ENCODE peak calls at places on chromosomes 16 and 17, in five cellular contexts. V is lower lobe of right lung, K is upper lobe of right lung, Q is OCI-LY7, B is spleen. R is an unnamed sample.

GRCh38 chr17:61285483-61286320 is 113.9 kb upstream of the TBX2 start:
- DNase-seq in V (no peak), K (no peak), Q (no peak), B (no peak), R (no peak)

GRCh38 chr17:40309938-40310510 is 1.0 kb downstream of the RARA start:
- DNase-seq in V (no peak), K (peak; percentile 63), Q (no peak), B (no peak), R (peak; percentile 41)

GRCh38 chr17:79301469-79301868 is 226.8 kb downstream of the ENGASE start:
- DNase-seq in V (no peak), K (no peak), Q (peak; percentile 21), B (no peak), R (no peak)

GRCh38 chr16:72287646-72288045 is 115.7 kb upstream of the PMFBP1 start:
- DNase-seq in V (no peak), K (no peak), Q (no peak), B (no peak), R (no peak)

GRCh38 chr17:80118601-80119270 is 17.4 kb downstream of the GAA start:
- DNase-seq in V (no peak), K (no peak), Q (no peak), B (no peak), R (no peak)

GRCh38 chr17:19418312-19418992 is 7.4 kb downstream of the RNF112 start:
- DNase-seq in V (no peak), K (no peak), Q (peak; percentile 34), B (no peak), R (no peak)

GRCh38 chr17:50834786-50835562 is 412 bp upstream of the WFIKKN2 start:
- DNase-seq in V (no peak), K (no peak), Q (no peak), B (no peak), R (no peak)

GRCh38 chr16:17312100-17312732 is 158.5 kb downstream of the XYLT1 start:
- DNase-seq in V (no peak), K (no peak), Q (no peak), B (no peak), R (no peak)

GRCh38 chr16:8928467-8928957 is 35.2 kb downstream of the USP7 start:
- DNase-seq in V (no peak), K (no peak), Q (no peak), B (no peak), R (no peak)

GRCh38 chr16:13350000-13350399 is 448.6 kb downstream of the SHISA9 start:
- DNase-seq in V (no peak), K (no peak), Q (no peak), B (no peak), R (no peak)

GRCh38 chr17:51365090-51365489 is 104.7 kb downstream of the UTP18 start:
- DNase-seq in V (no peak), K (no peak), Q (no peak), B (no peak), R (no peak)

GRCh38 chr16:2946649-2947048 is 17.4 kb upstream of the KREMEN2 start:
- DNase-seq in V (no peak), K (no peak), Q (no peak), B (no peak), R (no peak)

GRCh38 chr17:80817321-80817845 is 174.3 kb upstream of the CHMP6 start:
- DNase-seq in V (peak; percentile 30), K (peak; percentile 20), Q (no peak), B (peak; percentile 52), R (peak; percentile 34)

GRCh38 chr17:69516911-69517310 is 102.4 kb downstream of the MAP2K6 start:
- DNase-seq in V (no peak), K (no peak), Q (peak; percentile 61), B (no peak), R (no peak)

GRCh38 chr17:8185580-8186445 is 4.2 kb downstream of the BORCS6 start:
- DNase-seq in V (peak; percentile 88), K (peak; percentile 93), Q (peak; percentile 80), B (peak; percentile 95), R (peak; percentile 92)

GRCh38 chr17:63774982-63775290 is 966 bp downstream of the DDX42 start:
- DNase-seq in V (no peak), K (no peak), Q (peak; percentile 49), B (no peak), R (no peak)

GRCh38 chr16:25613931-25614330 is 77.8 kb upstream of the HS3ST4 start:
- DNase-seq in V (no peak), K (no peak), Q (no peak), B (no peak), R (no peak)

GRCh38 chr16:57347858-57348257 is 10.7 kb upstream of the CCL22 start:
- DNase-seq in V (no peak), K (no peak), Q (no peak), B (no peak), R (no peak)

GRCh38 chr16:59047114-59047513 is 313.0 kb upstream of the GOT2 start:
- DNase-seq in V (no peak), K (no peak), Q (no peak), B (no peak), R (no peak)

GRCh38 chr16:88473666-88474534 is 20.8 kb downstream of the ZFPM1 start:
- DNase-seq in V (no peak), K (no peak), Q (no peak), B (no peak), R (no peak)

GRCh38 chr17:19876524-19877161 is 8.9 kb upstream of the ULK2 start:
- DNase-seq in V (peak; percentile 80), K (peak; percentile 81), Q (no peak), B (peak; percentile 88), R (no peak)

GRCh38 chr17:78581304-78581703 is 4.1 kb upstream of the DNAH17 start:
- DNase-seq in V (no peak), K (no peak), Q (no peak), B (no peak), R (no peak)

GRCh38 chr17:78933959-78934568 is 8.9 kb upstream of the TIMP2 start:
- DNase-seq in V (peak; percentile 87), K (peak; percentile 90), Q (no peak), B (peak; percentile 86), R (peak; percentile 90)

GRCh38 chr17:37648555-37648954 is 5.3 kb upstream of the DDX52 start:
- DNase-seq in V (no peak), K (no peak), Q (no peak), B (no peak), R (no peak)

GRCh38 chr17:75105269-75106080 is 4.3 kb upstream of the ARMC7 start:
- DNase-seq in V (peak; percentile 75), K (peak; percentile 83), Q (peak; percentile 77), B (no peak), R (peak; percentile 38)
- TF ChIP-seq CTCF in V (peak; percentile 81), K (peak; percentile 85), Q (peak; percentile 86), B (peak; percentile 41), R (peak; percentile 61)

GRCh38 chr17:44652727-44653126 is 3.5 kb upstream of the MEIOC start:
- DNase-seq in V (no peak), K (no peak), Q (no peak), B (no peak), R (no peak)
- TF ChIP-seq CTCF in V (no peak), K (no peak), Q (no peak), B (no peak), R (no peak)

DNA sequence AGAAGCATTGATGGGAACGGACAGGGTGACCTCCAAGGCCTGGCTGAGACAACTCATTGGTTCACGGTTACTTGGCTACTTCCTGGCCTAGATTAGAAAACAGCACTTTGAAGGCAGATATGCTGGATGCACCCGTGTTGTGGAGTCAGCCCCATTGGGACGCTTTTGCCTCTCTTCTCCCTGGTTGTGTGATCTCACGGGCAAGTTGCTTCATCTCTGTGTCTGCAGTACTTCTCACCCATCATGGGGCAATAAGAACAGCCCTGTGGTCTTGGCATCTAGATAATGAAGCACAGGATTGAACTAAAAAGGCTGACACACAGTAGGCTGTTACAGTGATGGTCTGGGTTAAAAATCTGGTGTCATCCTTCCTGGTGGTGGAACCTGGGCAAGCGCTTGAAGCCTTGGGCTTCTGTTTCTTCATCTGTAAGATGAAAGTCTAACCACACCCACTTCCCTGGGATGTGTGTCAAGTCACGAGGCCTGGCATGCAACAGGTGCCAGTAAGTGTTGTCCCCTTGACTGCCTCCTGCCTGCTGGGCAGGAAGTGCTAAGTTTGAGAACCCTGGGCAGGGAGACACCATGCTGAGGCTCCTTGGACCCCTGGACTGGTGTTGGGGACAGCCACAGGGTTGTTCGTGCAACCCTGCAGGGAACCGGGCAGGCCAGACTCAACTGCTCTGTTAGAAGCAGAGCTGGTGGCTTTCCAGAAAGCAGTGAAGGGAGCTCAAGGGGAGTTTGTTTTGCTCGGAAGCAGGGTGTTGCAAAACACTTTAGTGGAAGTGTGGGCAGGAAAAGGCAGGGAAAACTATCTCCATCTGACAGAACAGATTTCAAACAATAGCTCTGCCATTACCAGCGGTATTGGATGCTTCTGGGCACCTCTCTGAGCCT is 6.0 kb upstream of the MAP2K3 start:
- DNase-seq in V (peak; percentile 82), K (no peak), Q (peak; percentile 85), B (peak; percentile 87), R (peak; percentile 82)
- TF ChIP-seq CTCF in V (peak; percentile 18), K (no peak), Q (peak; percentile 12), B (no peak), R (no peak)

DNA sequence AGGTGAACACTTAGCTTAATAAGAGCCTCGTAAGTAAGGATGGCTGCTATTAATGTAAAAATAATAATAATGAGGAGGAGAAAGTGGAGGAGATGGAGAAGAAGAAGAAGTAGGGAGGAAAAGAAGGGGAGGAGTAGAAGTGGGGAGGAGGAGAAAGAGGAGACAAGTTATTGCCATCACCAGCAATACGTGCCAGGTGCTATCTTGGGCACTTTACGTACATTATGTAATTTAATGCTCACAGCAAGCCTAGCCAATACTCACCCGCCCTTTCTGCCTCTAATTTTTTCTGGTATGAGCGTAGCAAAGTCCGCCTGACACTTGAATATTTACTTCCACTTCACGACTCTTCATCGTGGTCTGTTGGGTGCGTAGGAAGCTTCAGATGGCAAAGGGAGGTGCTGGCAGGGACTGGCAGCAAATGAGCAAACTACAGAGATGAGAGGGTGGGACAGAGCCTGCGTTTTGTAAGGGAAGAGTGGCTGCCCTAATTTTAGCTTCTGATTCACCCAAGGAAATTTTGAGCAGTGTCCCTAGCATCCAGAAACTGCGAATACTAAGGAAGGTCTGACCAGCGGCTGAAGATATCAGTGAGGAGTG is 42.1 kb upstream of the CDH13 start:
- DNase-seq in V (no peak), K (no peak), Q (no peak), B (no peak), R (no peak)
- TF ChIP-seq CTCF in V (no peak), K (no peak), Q (no peak), B (no peak), R (no peak)

GRCh38 chr17:47620503-47621245 is 29.0 kb upstream of the KPNB1 start:
- DNase-seq in V (no peak), K (no peak), Q (no peak), B (no peak), R (no peak)

GRCh38 chr17:47622179-47622549 is 27.6 kb upstream of the KPNB1 start:
- DNase-seq in V (no peak), K (no peak), Q (no peak), B (no peak), R (no peak)

GRCh38 chr17:47621293-47622178 is 28.2 kb upstream of the KPNB1 start:
- DNase-seq in V (no peak), K (no peak), Q (no peak), B (no peak), R (no peak)

GRCh38 chr17:47615766-47616424 is 33.8 kb upstream of the KPNB1 start:
- DNase-seq in V (no peak), K (no peak), Q (peak; percentile 72), B (no peak), R (no peak)

GRCh38 chr17:47618416-47618815 is 31.3 kb upstream of the KPNB1 start:
- DNase-seq in V (no peak), K (no peak), Q (no peak), B (no peak), R (no peak)
- TF ChIP-seq CTCF in V (no peak), K (no peak), Q (peak; percentile 54), B (no peak), R (no peak)

GRCh38 chr17:45234641-45235040 is 13.0 kb downstream of the FMNL1 start:
- DNase-seq in V (no peak), K (no peak), Q (peak; percentile 76), B (peak; percentile 78), R (no peak)
- TF ChIP-seq CTCF in V (peak; percentile 15), K (peak; percentile 18), Q (peak; percentile 77), B (no peak), R (peak; percentile 18)

R was measured in Peyer's patch.